ENCODE peak calls at places on chromosomes 5 and 9, in nine cellular contexts. K, I, A, N, U, Z, C, O and V are unnamed samples. For H3K4me1, the result is how much of the 10 kb centered on the place peaks cover.

GRCh38 chr9:116806075-116806474 is 119.0 kb downstream of the TRIM32 start:
- DNase-seq in K (peak), I (no peak), A (no peak), N (no peak), U (no peak), Z (no peak), C (no peak), O (no peak), V (peak)

GRCh38 chr9:14212697-14213420 is 101.1 kb downstream of the NFIB start:
- DNase-seq in K (no peak), I (no peak), A (no peak), N (no peak), U (no peak), Z (no peak), C (no peak), O (no peak), V (no peak)

GRCh38 chr5:168802337-168802736 is 223.2 kb upstream of the PANK3 start:
- DNase-seq in K (no peak), I (no peak), A (no peak), N (no peak), U (no peak), Z (no peak), C (no peak), O (no peak), V (no peak)

GRCh38 chr5:54401515-54401914 is 54.0 kb upstream of the HSPB3 start:
- DNase-seq in K (no peak), I (no peak), A (no peak), N (no peak), U (no peak), Z (no peak), C (no peak), O (no peak), V (no peak)

GRCh38 chr9:89994988-89995613 is 390.3 kb downstream of the GADD45G start:
- DNase-seq in K (no peak), I (no peak), A (no peak), N (no peak), U (no peak), Z (no peak), C (no peak), O (no peak), V (no peak)

GRCh38 chr5:137753227-137753985 is 757 bp downstream of the HNRNPA0 start:
- DNase-seq in K (peak), I (no peak), A (no peak), N (no peak), U (peak), Z (peak), C (peak), O (peak), V (no peak)

GRCh38 chr5:37816883-37817282 is 23.0 kb downstream of the GDNF start:
- DNase-seq in K (peak), I (peak), A (no peak), N (no peak), U (no peak), Z (no peak), C (no peak), O (no peak), V (no peak)

GRCh38 chr5:126433708-126434107 is 10.5 kb downstream of the GRAMD2B start:
- DNase-seq in K (peak), I (peak), A (no peak), N (no peak), U (no peak), Z (no peak), C (no peak), O (no peak), V (no peak)

GRCh38 chr5:6730407-6730806 is 17.2 kb downstream of the TENT4A start:
- DNase-seq in K (no peak), I (no peak), A (no peak), N (no peak), U (no peak), Z (no peak), C (no peak), O (no peak), V (no peak)

GRCh38 chr5:179836225-179837019 is 15.7 kb downstream of the SQSTM1 start:
- DNase-seq in K (peak), I (peak), A (peak), N (no peak), U (no peak), Z (peak), C (peak), O (no peak), V (no peak)

GRCh38 chr9:121447341-121447834 is 52.3 kb downstream of the GGTA1 start:
- DNase-seq in K (peak), I (peak), A (no peak), N (no peak), U (no peak), Z (no peak), C (no peak), O (no peak), V (peak)

GRCh38 chr5:98769006-98769255 is 4.5 kb upstream of the RGMB start:
- DNase-seq in K (no peak), I (no peak), A (no peak), N (no peak), U (no peak), Z (peak), C (peak), O (peak), V (no peak)
- H3K4me1 ChIP-seq in K (under half), I (under half), A (half or more), N (under half), U (under half), Z (under half), C (under half), O (under half), V (under half)

DNA sequence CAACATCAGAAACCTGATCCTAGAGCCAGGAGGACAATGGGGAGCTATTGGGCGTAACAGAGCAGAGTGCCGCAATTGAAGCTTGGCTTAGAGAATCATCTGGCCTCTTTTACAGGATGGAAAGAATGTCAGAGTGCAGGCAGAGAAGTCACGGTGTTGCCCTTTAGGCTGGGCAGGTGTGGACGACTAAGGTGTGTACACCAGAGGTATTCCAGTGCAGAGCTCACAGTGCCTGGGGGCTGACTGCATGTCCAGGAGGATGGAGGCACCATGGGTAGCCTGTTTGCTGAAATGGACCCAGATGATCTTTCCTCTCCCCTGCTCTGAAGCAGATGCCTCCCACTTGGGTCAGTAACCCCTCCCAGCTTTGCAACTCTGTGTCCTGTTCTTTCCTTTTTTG is 48.9 kb upstream of the TBC1D2 start:
- DNase-seq in K (no peak), I (no peak), A (no peak), N (no peak), U (no peak), Z (no peak), C (no peak), O (no peak), V (no peak)
- H3K27ac ChIP-seq in K (no peak), I (no peak), A (no peak), N (no peak), U (no peak), Z (no peak), C (no peak), O (no peak), V (no peak)

DNA sequence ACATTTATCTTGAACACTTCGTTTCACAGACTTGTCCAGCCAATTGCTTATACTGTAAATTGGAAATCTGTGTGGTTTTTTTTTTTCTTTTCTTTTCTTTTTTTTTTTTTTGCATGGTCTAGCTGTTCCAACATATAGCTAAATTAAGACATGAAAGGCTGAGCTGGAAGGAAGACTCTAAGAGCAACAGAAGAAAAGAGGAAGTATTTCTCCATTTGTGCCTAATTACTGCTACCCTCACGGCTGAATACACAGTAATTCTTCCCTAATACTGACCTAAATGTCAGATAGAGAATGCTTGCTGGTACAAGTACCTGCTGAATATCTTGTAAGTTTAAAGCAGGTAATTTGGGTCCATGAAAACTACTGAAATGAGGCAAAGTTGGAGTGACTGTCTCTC is 11.0 kb upstream of the HAPLN1 start:
- DNase-seq in K (no peak), I (no peak), A (no peak), N (no peak), U (no peak), Z (no peak), C (no peak), O (no peak), V (no peak)
- H3K4me1 ChIP-seq in K (under half), I (under half), A (under half), N (under half), U (under half), Z (under half), C (under half), O (under half), V (under half)

GRCh38 chr9:109164040-109164439 is 3.0 kb downstream of the FRRS1L start:
- DNase-seq in K (no peak), I (no peak), A (no peak), N (no peak), U (no peak), Z (no peak), C (no peak), O (no peak), V (no peak)

GRCh38 chr9:109167716-109168115 is 667 bp upstream of the FRRS1L start:
- DNase-seq in K (no peak), I (no peak), A (no peak), N (no peak), U (no peak), Z (no peak), C (no peak), O (no peak), V (no peak)

GRCh38 chr9:109168170-109168569 is 1.1 kb upstream of the FRRS1L start:
- DNase-seq in K (peak), I (no peak), A (no peak), N (no peak), U (no peak), Z (no peak), C (no peak), O (no peak), V (no peak)

GRCh38 chr9:109166171-109166770 is 778 bp downstream of the FRRS1L start:
- DNase-seq in K (no peak), I (no peak), A (no peak), N (no peak), U (no peak), Z (no peak), C (no peak), O (no peak), V (no peak)

GRCh38 chr9:109166771-109167601 is at the start of gene FRRS1L:
- DNase-seq in K (peak), I (peak), A (no peak), N (no peak), U (no peak), Z (peak), C (no peak), O (no peak), V (no peak)
- H3K27ac ChIP-seq in K (no peak), I (no peak), A (no peak), N (peak), U (no peak), Z (no peak), C (no peak), O (no peak), V (no peak)

GRCh38 chr5:142426129-142426641 is 101.4 kb upstream of the SPRY4 start:
- DNase-seq in K (peak), I (peak), A (no peak), N (no peak), U (no peak), Z (peak), C (peak), O (no peak), V (no peak)

GRCh38 chr5:142428036-142428772 is 103.4 kb upstream of the SPRY4 start:
- DNase-seq in K (no peak), I (no peak), A (no peak), N (no peak), U (no peak), Z (no peak), C (no peak), O (no peak), V (no peak)

GRCh38 chr5:142426676-142427364 is 102.0 kb upstream of the SPRY4 start:
- DNase-seq in K (no peak), I (peak), A (no peak), N (no peak), U (no peak), Z (no peak), C (no peak), O (no peak), V (no peak)

GRCh38 chr5:142427529-142427928 is 102.7 kb upstream of the SPRY4 start:
- DNase-seq in K (no peak), I (no peak), A (no peak), N (no peak), U (no peak), Z (no peak), C (no peak), O (no peak), V (no peak)

GRCh38 chr5:142425286-142426065 is 100.7 kb upstream of the SPRY4 start:
- DNase-seq in K (peak), I (peak), A (no peak), N (no peak), U (no peak), Z (no peak), C (no peak), O (no peak), V (no peak)
- H3K4me1 ChIP-seq in K (under half), I (under half), A (under half), N (under half), U (under half), Z (under half), C (under half), O (under half), V (under half)

GRCh38 chr5:123138774-123139173 is 49.7 kb downstream of the PRDM6 start:
- DNase-seq in K (no peak), I (no peak), A (no peak), N (no peak), U (no peak), Z (no peak), C (no peak), O (no peak), V (no peak)
- H3K27ac ChIP-seq in K (no peak), I (no peak), A (no peak), N (no peak), U (no peak), Z (no peak), C (no peak), O (no peak), V (no peak)

DNA sequence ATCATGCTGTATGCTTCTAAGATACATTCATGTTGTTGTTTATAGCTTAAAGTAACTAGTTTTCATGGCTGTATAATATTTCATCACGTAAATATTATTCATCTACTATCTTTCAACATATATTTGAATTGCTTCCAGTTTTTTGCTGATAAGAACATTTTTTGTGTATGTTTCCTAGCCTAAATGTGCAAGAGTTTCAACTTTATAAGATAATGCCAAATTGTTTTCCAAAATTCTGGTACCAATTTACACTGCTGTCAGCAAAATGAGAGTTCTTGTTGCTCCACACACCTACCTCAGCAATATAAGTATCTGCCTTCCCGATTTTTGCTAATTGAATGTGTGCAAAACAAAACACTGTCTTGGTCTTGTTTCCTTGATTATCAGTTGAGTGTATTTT is 178.3 kb downstream of the CRB2 start:
- DNase-seq in K (no peak), I (no peak), A (no peak), N (no peak), U (no peak), Z (no peak), C (no peak), O (no peak), V (no peak)
- H3K4me1 ChIP-seq in K (under half), I (under half), A (under half), N (under half), U (under half), Z (under half), C (under half), O (under half), V (under half)

GRCh38 chr9:22036866-22037626 is 27.9 kb upstream of the CDKN2B start:
- DNase-seq in K (peak), I (no peak), A (no peak), N (no peak), U (no peak), Z (no peak), C (no peak), O (no peak), V (peak)
- H3K27ac ChIP-seq in K (no peak), I (no peak), A (no peak), N (no peak), U (no peak), Z (no peak), C (no peak), O (peak), V (peak)